ENCODE peak calls at places on chromosomes 6 and 20, in four cellular contexts. Y is left lung, H is heart right ventricle, A is cardiac muscle cell. R is an unnamed sample. For H3K4me1, the result is how much of the 10 kb centered on the place peaks cover.

GRCh38 chr6:110654096-110654820 is 161.0 kb downstream of the CDK19 start:
- DNase-seq in Y (no peak), A (no peak), H (no peak), R (no peak)

GRCh38 chr6:107712523-107713213 is 111.4 kb downstream of the SCML4 start:
- DNase-seq in A (peak), H (no peak), Y (no peak), R (peak)

GRCh38 chr6:119791746-119792145 is 442.2 kb upstream of the MAN1A1 start:
- DNase-seq in Y (no peak), H (no peak), A (no peak), R (no peak)

GRCh38 chr6:107636486-107636885 is 146.6 kb downstream of the SOBP start:
- DNase-seq in A (no peak), Y (no peak), H (no peak), R (no peak)

GRCh38 chr20:10216146-10216741 is 2.4 kb upstream of the SNAP25 start:
- DNase-seq in Y (no peak), H (no peak), A (peak), R (no peak)

GRCh38 chr6:34243901-34244884 is 4.6 kb downstream of the SMIM29 start:
- DNase-seq in A (peak), H (peak), Y (peak), R (peak)

GRCh38 chr20:25000268-25000801 is 7.8 kb upstream of the APMAP start:
- DNase-seq in H (peak), Y (peak), A (peak), R (peak)

GRCh38 chr6:26394289-26394688 is 7.8 kb upstream of the BTN3A1 start:
- DNase-seq in H (peak), Y (no peak), A (peak), R (no peak)

GRCh38 chr6:168935628-168936010 is 318.0 kb downstream of the THBS2 start:
- DNase-seq in A (no peak), Y (no peak), H (no peak), R (no peak)

GRCh38 chr20:55333798-55334197 is 671.5 kb downstream of the CBLN4 start:
- DNase-seq in Y (no peak), H (no peak), A (no peak), R (no peak)

GRCh38 chr20:4829494-4830211 is 107.9 kb downstream of the PRND start:
- DNase-seq in Y (no peak), A (no peak), H (no peak), R (peak)

GRCh38 chr6:2695464-2696095 is 55.1 kb downstream of the MYLK4 start:
- DNase-seq in Y (no peak), A (peak), H (no peak), R (no peak)

GRCh38 chr6:24057030-24057429 is 69.0 kb upstream of the NRSN1 start:
- DNase-seq in A (no peak), H (no peak), Y (no peak), R (no peak)

GRCh38 chr6:106918128-106918527 is 56.4 kb downstream of the CD24 start:
- DNase-seq in A (no peak), Y (no peak), H (no peak), R (no peak)

GRCh38 chr20:22654243-22654642 is 69.9 kb upstream of the FOXA2 start:
- DNase-seq in H (no peak), A (no peak), Y (no peak), R (no peak)

GRCh38 chr20:34189572-34190163 is 51.6 kb upstream of the ASIP start:
- DNase-seq in A (no peak), H (no peak), Y (no peak), R (no peak)

GRCh38 chr6:21053612-21054011 is 519.4 kb downstream of the CDKAL1 start:
- DNase-seq in Y (no peak), H (no peak), A (peak), R (no peak)

GRCh38 chr6:76351275-76351674 is 278.8 kb upstream of the IMPG1 start:
- DNase-seq in A (peak), Y (no peak), H (no peak), R (no peak)

GRCh38 chr20:62808211-62808865 is 3.7 kb downstream of the OGFR start:
- DNase-seq in Y (peak), A (peak), H (peak), R (no peak)

GRCh38 chr6:12537389-12537788 is 179.2 kb upstream of the PHACTR1 start:
- DNase-seq in A (peak), Y (no peak), H (no peak), R (no peak)

GRCh38 chr6:132464538-132465256 is 48.2 kb downstream of the STX7 start:
- DNase-seq in H (no peak), A (no peak), Y (no peak), R (no peak)

GRCh38 chr6:30763618-30764489 is 19.5 kb upstream of the IER3 start:
- DNase-seq in H (no peak), A (peak), Y (no peak), R (no peak)

GRCh38 chr20:40463171-40463570 is 225.9 kb downstream of the MAFB start:
- DNase-seq in H (no peak), Y (no peak), A (no peak), R (no peak)

GRCh38 chr6:227812-228338 is 64.4 kb upstream of the DUSP22 start:
- DNase-seq in A (no peak), Y (no peak), H (no peak), R (no peak)

GRCh38 chr6:77474973-77475372 is 11.7 kb upstream of the HTR1B start:
- DNase-seq in H (no peak), A (no peak), Y (no peak), R (no peak)

GRCh38 chr6:1004885-1005635 is 306.8 kb upstream of the FOXQ1 start:
- DNase-seq in A (no peak), Y (no peak), H (no peak), R (no peak)

GRCh38 chr20:25226433-25227316 is 21.2 kb upstream of the PYGB start:
- DNase-seq in H (peak), Y (no peak), A (no peak), R (no peak)

GRCh38 chr20:62282877-62283503 is 19.8 kb upstream of the ADRM1 start:
- DNase-seq in H (peak), A (no peak), Y (no peak), R (no peak)

GRCh38 chr6:164109770-164110140 is 695.2 kb downstream of the QKI start:
- DNase-seq in Y (no peak), H (peak), A (peak), R (no peak)

GRCh38 chr6:36977470-36977941 is 8.5 kb downstream of the MTCH1 start:
- DNase-seq in Y (no peak), A (no peak), H (no peak), R (no peak)

GRCh38 chr20:64105846-64106434 is 1.4 kb downstream of the NPBWR2 start:
- DNase-seq in A (no peak), H (no peak), Y (no peak), R (no peak)

GRCh38 chr6:104591573-104592334 is 268.0 kb downstream of the HACE1 start:
- DNase-seq in Y (no peak), A (peak), H (no peak), R (no peak)

GRCh38 chr20:24462461-24463010 is 6.9 kb upstream of the SYNDIG1 start:
- DNase-seq in Y (no peak), H (no peak), A (no peak), R (no peak)

GRCh38 chr6:153852481-153852880 is 186.6 kb upstream of the OPRM1 start:
- DNase-seq in Y (no peak), H (no peak), A (peak), R (no peak)

GRCh38 chr6:90508753-90509152 is 78.1 kb downstream of the MAP3K7 start:
- DNase-seq in Y (no peak), A (no peak), H (no peak), R (no peak)

GRCh38 chr6:30870546-30870945 is 13.8 kb upstream of the DDR1 start:
- DNase-seq in H (no peak), A (no peak), Y (no peak), R (no peak)

GRCh38 chr6:47235964-47236760 is 73.5 kb downstream of the TNFRSF21 start:
- DNase-seq in Y (no peak), H (peak), A (no peak), R (no peak)

GRCh38 chr6:20866038-20866437 is 331.8 kb downstream of the CDKAL1 start:
- DNase-seq in H (no peak), A (no peak), Y (no peak), R (no peak)

DNA sequence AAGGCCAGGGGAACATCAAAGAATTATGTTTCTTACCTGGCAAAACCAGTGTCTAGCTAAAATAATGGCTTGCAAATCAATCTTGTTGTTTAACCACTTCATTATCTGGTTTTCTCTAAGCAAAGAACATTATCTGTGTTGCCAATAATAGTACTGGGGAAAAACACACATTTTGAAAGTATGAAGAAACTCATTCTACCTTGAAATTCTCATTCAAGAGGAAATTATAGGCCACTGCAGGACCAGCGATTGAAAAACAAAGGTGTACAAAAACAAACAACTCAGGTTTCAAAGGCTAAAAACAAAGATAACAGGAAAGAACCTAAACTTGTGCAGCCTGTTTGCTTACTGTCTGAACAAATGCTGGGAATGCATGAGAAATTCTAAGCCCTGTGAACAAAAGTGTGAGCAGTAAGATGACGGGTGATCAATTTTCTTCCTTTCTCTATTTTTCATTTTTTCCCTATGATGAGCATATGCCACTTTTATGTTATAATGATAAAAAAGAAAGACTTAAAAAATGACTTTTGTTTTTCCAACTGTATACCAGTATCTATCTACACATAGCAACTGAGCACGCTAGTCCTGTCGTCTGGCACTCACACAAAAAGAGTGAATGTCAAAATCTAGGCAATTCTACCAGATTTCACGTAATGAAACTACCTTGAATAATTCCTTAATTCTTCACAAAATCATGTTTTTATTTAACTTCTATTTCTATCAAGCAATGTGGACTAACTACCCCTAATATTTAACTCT is 117.9 kb downstream of the SGK1 start:
- DNase-seq in A (no peak), Y (no peak), H (no peak), R (no peak)
- H3K4me1 ChIP-seq in A (under half), Y (under half), H (under half), R (under half)

GRCh38 chr6:9520417-9521151 is 894.3 kb downstream of the TFAP2A start:
- DNase-seq in Y (no peak), A (peak), H (no peak), R (no peak)
- H3K4me1 ChIP-seq in Y (under half), A (under half), H (under half), R (under half)

GRCh38 chr6:14107000-14107399 is 10.6 kb upstream of the CD83 start:
- DNase-seq in Y (no peak), A (no peak), H (no peak), R (no peak)
- H3K4me1 ChIP-seq in Y (under half), A (under half), H (under half), R (under half)

GRCh38 chr6:39821739-39822532 is 29.8 kb downstream of the DAAM2 start:
- DNase-seq in H (peak), A (peak), Y (no peak), R (peak)
- H3K4me1 ChIP-seq in H (under half), A (under half), Y (under half), R (under half)

GRCh38 chr6:16669227-16669626 is 92.0 kb downstream of the ATXN1 start:
- DNase-seq in H (no peak), A (peak), Y (no peak), R (no peak)
- H3K4me1 ChIP-seq in H (under half), A (under half), Y (under half), R (half or more)

R was measured in sigmoid colon.